ENCODE peak calls at places on chromosomes 7 and 10, in four cellular contexts. One of them, this sample, is unnamed.

GRCh38 chr10:98170249-98171117 is 36.0 kb downstream of the R3HCC1L start:
- DNase-seq in HepG2: peak; percentile 54
- DNase-seq in K562: peak; percentile 42
- DNase-seq in HEK293T: peak; percentile 66
- DNase-seq in this sample: peak; percentile 19

GRCh38 chr10:99450624-99451498 is 20.4 kb upstream of the GOT1 start:
- DNase-seq in HepG2: peak; percentile 74
- DNase-seq in K562: no peak
- DNase-seq in HEK293T: no peak
- DNase-seq in this sample: no peak

GRCh38 chr7:129748710-129749109 is 137.2 kb downstream of the NRF1 start:
- DNase-seq in HepG2: no peak
- DNase-seq in K562: no peak
- DNase-seq in HEK293T: no peak
- DNase-seq in this sample: no peak

GRCh38 chr7:42106562-42106961 is 130.4 kb downstream of the GLI3 start:
- DNase-seq in K562: no peak
- DNase-seq in HEK293T: no peak
- DNase-seq in HepG2: no peak
- DNase-seq in this sample: no peak

GRCh38 chr10:78264361-78264760 is 230.7 kb downstream of the RPS24 start:
- DNase-seq in K562: no peak
- DNase-seq in HEK293T: no peak
- DNase-seq in HepG2: no peak
- DNase-seq in this sample: no peak

GRCh38 chr10:5832946-5833345 is 19.7 kb upstream of the GDI2 start:
- DNase-seq in K562: no peak
- DNase-seq in HepG2: no peak
- DNase-seq in HEK293T: no peak
- DNase-seq in this sample: no peak

GRCh38 chr7:602341-603141 is 82.9 kb upstream of the PDGFA start:
- DNase-seq in K562: peak; percentile 86
- DNase-seq in HepG2: peak; percentile 18
- DNase-seq in HEK293T: no peak
- DNase-seq in this sample: no peak

GRCh38 chr10:80498833-80499671 is 38.6 kb upstream of the SH2D4B start:
- DNase-seq in HEK293T: no peak
- DNase-seq in K562: peak; percentile 49
- DNase-seq in HepG2: peak; percentile 94
- DNase-seq in this sample: no peak

GRCh38 chr10:15141136-15142067 is 27.1 kb downstream of the NMT2 start:
- DNase-seq in HEK293T: no peak
- DNase-seq in HepG2: peak; percentile 20
- DNase-seq in K562: no peak
- DNase-seq in this sample: peak; percentile 85

GRCh38 chr10:44628921-44629320 is 244.0 kb upstream of the CXCL12 start:
- DNase-seq in HepG2: no peak
- DNase-seq in K562: peak; percentile 14
- DNase-seq in HEK293T: no peak
- DNase-seq in this sample: no peak

GRCh38 chr10:97823734-97824133 is 25.9 kb upstream of the GOLGA7B start:
- DNase-seq in K562: no peak
- DNase-seq in HepG2: no peak
- DNase-seq in HEK293T: no peak
- DNase-seq in this sample: no peak

GRCh38 chr10:132508497-132509443 is 28.8 kb upstream of the INPP5A start:
- DNase-seq in HepG2: no peak
- DNase-seq in HEK293T: no peak
- DNase-seq in K562: no peak
- DNase-seq in this sample: no peak

GRCh38 chr7:128810473-128810872 is 18.7 kb downstream of the CCDC136 start:
- DNase-seq in K562: no peak
- DNase-seq in HEK293T: no peak
- DNase-seq in HepG2: no peak
- DNase-seq in this sample: no peak

GRCh38 chr7:42972703-42973500 is 40.7 kb downstream of the MRPL32 start:
- DNase-seq in K562: peak; percentile 55
- DNase-seq in HepG2: peak; percentile 20
- DNase-seq in HEK293T: no peak
- DNase-seq in this sample: no peak

GRCh38 chr7:92020636-92021035 is 80.0 kb downstream of the AKAP9 start:
- DNase-seq in HepG2: no peak
- DNase-seq in K562: no peak
- DNase-seq in HEK293T: no peak
- DNase-seq in this sample: no peak

GRCh38 chr7:4438723-4439245 is 243.3 kb upstream of the FOXK1 start:
- DNase-seq in HepG2: no peak
- DNase-seq in HEK293T: no peak
- DNase-seq in K562: no peak
- DNase-seq in this sample: no peak

GRCh38 chr7:31373337-31374289 is 33.1 kb upstream of the NEUROD6 start:
- DNase-seq in K562: peak; percentile 54
- DNase-seq in HepG2: peak; percentile 34
- DNase-seq in HEK293T: peak; percentile 71
- DNase-seq in this sample: no peak

GRCh38 chr10:122263971-122264370 is 7.1 kb upstream of the BTBD16 start:
- DNase-seq in HepG2: peak; percentile 69
- DNase-seq in K562: no peak
- DNase-seq in HEK293T: no peak
- DNase-seq in this sample: no peak

GRCh38 chr7:149771199-149771636 is 2.2 kb downstream of the ZNF467 start:
- DNase-seq in HepG2: no peak
- DNase-seq in HEK293T: no peak
- DNase-seq in K562: no peak
- DNase-seq in this sample: no peak

GRCh38 chr7:149773446-149774236 is at the start of gene ZNF467:
- DNase-seq in HEK293T: peak; percentile 41
- DNase-seq in HepG2: no peak
- DNase-seq in K562: peak; percentile 88
- DNase-seq in this sample: no peak

GRCh38 chr7:149772821-149773425 is 465 bp downstream of the ZNF467 start:
- DNase-seq in HepG2: no peak
- DNase-seq in K562: peak; percentile 82
- DNase-seq in HEK293T: no peak
- DNase-seq in this sample: no peak

GRCh38 chr7:149771696-149772235 is 1.6 kb downstream of the ZNF467 start:
- DNase-seq in HepG2: peak; percentile 61
- DNase-seq in K562: peak; percentile 98
- DNase-seq in HEK293T: peak; percentile 100
- DNase-seq in this sample: peak; percentile 38

GRCh38 chr7:149772236-149772820 is 1.1 kb downstream of the ZNF467 start:
- DNase-seq in HEK293T: peak; percentile 41
- DNase-seq in K562: peak; percentile 87
- DNase-seq in HepG2: no peak
- DNase-seq in this sample: no peak
- TF ChIP-seq FOXK2 in HEK293T: no peak
- TF ChIP-seq FOXK2 in K562: no peak
- TF ChIP-seq FOXK2 in HepG2: no peak
- TF ChIP-seq FOXK2 in this sample: no peak

GRCh38 chr10:51231754-51232153 is 157.5 kb downstream of the PRKG1 start:
- DNase-seq in K562: no peak
- DNase-seq in HepG2: no peak
- DNase-seq in HEK293T: no peak
- DNase-seq in this sample: no peak
- TF ChIP-seq FOXK2 in K562: no peak
- TF ChIP-seq FOXK2 in HepG2: no peak
- TF ChIP-seq FOXK2 in HEK293T: no peak
- TF ChIP-seq FOXK2 in this sample: no peak

DNA sequence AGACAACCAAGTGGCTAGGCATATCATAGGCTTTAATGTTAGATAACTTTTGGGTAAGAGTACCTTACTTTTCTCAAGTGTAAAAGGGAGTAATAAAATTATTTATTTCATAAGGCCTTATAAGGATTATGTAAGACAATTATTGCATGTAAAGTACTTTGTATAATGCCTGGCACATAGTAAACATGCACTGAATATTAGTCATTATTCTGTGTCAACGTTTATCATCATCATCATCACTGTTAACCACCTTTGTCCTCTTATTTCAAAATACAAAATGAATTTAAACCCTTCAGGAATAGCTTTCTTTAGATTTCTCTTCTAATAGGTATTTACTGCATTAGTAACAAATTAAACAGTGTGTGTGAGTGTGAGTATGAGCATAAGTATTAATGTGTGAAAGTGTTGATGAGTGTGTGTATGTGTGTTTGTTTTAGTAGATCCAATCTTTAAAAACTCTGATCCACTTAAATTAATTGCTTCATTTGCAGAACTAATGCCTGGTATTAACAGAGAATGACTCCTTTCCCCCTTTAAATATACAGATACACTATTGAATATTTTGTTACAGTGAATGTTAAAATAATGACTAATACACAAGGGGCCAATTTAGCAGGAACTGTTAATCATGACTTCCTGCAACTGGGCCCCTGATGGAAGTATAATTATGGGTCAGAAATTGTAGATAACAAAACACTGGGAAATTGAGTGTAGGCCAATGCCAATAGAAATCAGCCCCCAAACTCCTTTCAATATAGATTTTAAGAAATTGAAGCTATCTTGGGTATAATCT is 213.3 kb upstream of the FZD8 start:
- DNase-seq in K562: no peak
- DNase-seq in HEK293T: no peak
- DNase-seq in HepG2: no peak
- DNase-seq in this sample: no peak
- TF ChIP-seq FOXK2 in K562: no peak
- TF ChIP-seq FOXK2 in HEK293T: no peak
- TF ChIP-seq FOXK2 in HepG2: no peak
- TF ChIP-seq FOXK2 in this sample: no peak

DNA sequence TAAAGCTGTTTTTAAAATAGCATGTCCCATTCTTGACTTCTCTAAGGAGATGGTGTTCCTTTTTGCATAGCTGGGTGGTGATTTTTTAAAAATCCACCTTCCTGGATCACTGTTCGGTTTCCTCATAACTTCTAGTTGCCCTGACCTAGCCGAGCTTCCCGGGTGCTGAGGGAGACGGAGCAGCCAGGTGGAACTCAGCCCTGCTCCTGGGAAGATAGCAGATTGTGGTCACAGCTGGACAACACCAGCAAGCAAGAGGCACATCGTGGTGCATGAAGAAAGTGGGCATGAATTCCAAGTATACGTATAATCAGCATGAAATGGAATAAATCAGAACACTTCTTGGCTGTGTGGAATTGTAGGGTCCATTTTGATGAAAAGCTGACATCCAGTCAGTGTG is 73.5 kb upstream of the RSU1 start:
- DNase-seq in HEK293T: no peak
- DNase-seq in K562: no peak
- DNase-seq in HepG2: no peak
- DNase-seq in this sample: no peak
- TF ChIP-seq FOXK2 in HEK293T: no peak
- TF ChIP-seq FOXK2 in K562: no peak
- TF ChIP-seq FOXK2 in HepG2: no peak
- TF ChIP-seq FOXK2 in this sample: no peak

GRCh38 chr7:7178906-7179305 is 3.4 kb upstream of the C1GALT1 start:
- DNase-seq in HepG2: no peak
- DNase-seq in K562: no peak
- DNase-seq in HEK293T: no peak
- DNase-seq in this sample: no peak

GRCh38 chr7:7175075-7175695 is 7.2 kb upstream of the C1GALT1 start:
- DNase-seq in HEK293T: no peak
- DNase-seq in HepG2: no peak
- DNase-seq in K562: no peak
- DNase-seq in this sample: no peak

GRCh38 chr7:7178081-7178480 is 4.3 kb upstream of the C1GALT1 start:
- DNase-seq in K562: no peak
- DNase-seq in HepG2: no peak
- DNase-seq in HEK293T: no peak
- DNase-seq in this sample: no peak

GRCh38 chr7:7176421-7177043 is 5.8 kb upstream of the C1GALT1 start:
- DNase-seq in HEK293T: no peak
- DNase-seq in K562: no peak
- DNase-seq in HepG2: peak; percentile 81
- DNase-seq in this sample: no peak

DNA sequence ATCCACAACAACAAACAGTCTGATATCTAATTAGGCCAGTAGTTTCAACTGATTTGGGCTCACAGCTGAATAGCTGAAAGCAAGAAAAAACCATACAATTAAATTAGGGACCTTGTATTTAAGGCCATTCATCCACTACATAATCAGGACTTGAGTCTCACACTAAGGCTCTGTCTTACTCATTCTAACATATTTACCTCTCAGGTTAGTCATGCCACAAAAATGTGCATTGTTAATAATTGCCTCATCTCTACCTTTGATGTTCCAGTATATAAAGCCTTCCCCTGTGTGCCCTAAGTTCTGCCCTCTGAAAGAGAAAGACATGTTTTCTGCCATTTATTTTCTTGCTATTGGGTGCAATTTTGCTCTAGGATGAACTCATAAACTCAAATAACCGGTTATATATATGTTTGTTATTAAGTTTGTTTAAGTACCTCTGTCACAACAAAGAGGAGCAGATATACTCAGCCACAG is 5.3 kb upstream of the C1GALT1 start:
- DNase-seq in K562: no peak
- DNase-seq in HEK293T: no peak
- DNase-seq in HepG2: peak; percentile 99
- DNase-seq in this sample: no peak
- TF ChIP-seq FOXK2 in K562: no peak
- TF ChIP-seq FOXK2 in HEK293T: no peak
- TF ChIP-seq FOXK2 in HepG2: peak; percentile 78
- TF ChIP-seq FOXK2 in this sample: no peak

GRCh38 chr7:16616542-16616941 is 29.0 kb downstream of the ANKMY2 start:
- DNase-seq in HEK293T: no peak
- DNase-seq in HepG2: no peak
- DNase-seq in K562: no peak
- DNase-seq in this sample: no peak
- TF ChIP-seq FOXK2 in HEK293T: no peak
- TF ChIP-seq FOXK2 in HepG2: no peak
- TF ChIP-seq FOXK2 in K562: no peak
- TF ChIP-seq FOXK2 in this sample: no peak

GRCh38 chr7:138207555-138207971 is 131.3 kb downstream of the AKR1D1 start:
- DNase-seq in K562: no peak
- DNase-seq in HepG2: no peak
- DNase-seq in HEK293T: no peak
- DNase-seq in this sample: no peak
- TF ChIP-seq FOXK2 in K562: no peak
- TF ChIP-seq FOXK2 in HepG2: no peak
- TF ChIP-seq FOXK2 in HEK293T: no peak
- TF ChIP-seq FOXK2 in this sample: no peak

DNA sequence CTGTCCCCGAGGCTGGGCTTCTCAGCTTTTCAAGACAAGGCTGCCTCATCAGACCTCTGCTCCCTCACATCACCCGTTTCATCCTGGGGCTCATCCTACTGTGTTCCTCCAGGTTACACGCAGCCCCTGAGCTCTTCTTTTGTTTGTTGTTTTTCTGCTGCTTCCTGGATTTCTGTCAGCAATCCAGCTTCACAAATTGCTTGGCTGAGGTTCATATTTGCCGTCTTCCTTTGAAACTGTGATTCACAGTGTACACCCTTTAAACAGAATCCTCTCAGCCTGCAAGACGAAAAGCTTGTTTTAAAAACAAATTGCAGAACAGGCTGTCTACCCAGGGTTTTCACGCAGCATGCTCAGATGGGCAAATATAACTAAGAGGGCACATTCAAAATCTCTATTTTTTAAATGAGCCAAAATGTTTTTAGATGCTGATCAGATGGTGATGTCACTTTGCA is 39.1 kb upstream of the PARD3 start:
- DNase-seq in HepG2: no peak
- DNase-seq in K562: no peak
- DNase-seq in HEK293T: no peak
- DNase-seq in this sample: no peak
- TF ChIP-seq FOXK2 in HepG2: no peak
- TF ChIP-seq FOXK2 in K562: no peak
- TF ChIP-seq FOXK2 in HEK293T: no peak
- TF ChIP-seq FOXK2 in this sample: no peak